ENCODE peak calls at places on chromosomes 6 and 20, in ten cellular contexts. One of them, this sample, is unnamed.

GRCh38 chr20:45340951-45341350 is 7.3 kb downstream of the SDC4 start:
- DNase-seq in amygdala: no peak
- DNase-seq in HT1080: no peak
- DNase-seq in AG08396: no peak
- DNase-seq in dermis microvascular lymphatic vessel endothelial cell: no peak
- DNase-seq in upper lobe of left lung: no peak
- DNase-seq in T follicular helper cell: no peak
- DNase-seq in cardiac fibroblast: no peak
- DNase-seq in CD4-positive, alpha-beta memory T cell: no peak
- DNase-seq in lung microvascular endothelial cell: no peak
- DNase-seq in this sample: no peak

GRCh38 chr6:169996652-169997051 is 245.2 kb downstream of the ERMARD start:
- DNase-seq in amygdala: no peak
- DNase-seq in HT1080: no peak
- DNase-seq in AG08396: no peak
- DNase-seq in dermis microvascular lymphatic vessel endothelial cell: no peak
- DNase-seq in upper lobe of left lung: no peak
- DNase-seq in T follicular helper cell: no peak
- DNase-seq in cardiac fibroblast: no peak
- DNase-seq in CD4-positive, alpha-beta memory T cell: no peak
- DNase-seq in lung microvascular endothelial cell: no peak
- DNase-seq in this sample: no peak

GRCh38 chr6:138106665-138107077 is 548 bp downstream of the PERP start:
- DNase-seq in amygdala: no peak
- DNase-seq in HT1080: no peak
- DNase-seq in AG08396: no peak
- DNase-seq in dermis microvascular lymphatic vessel endothelial cell: no peak
- DNase-seq in upper lobe of left lung: no peak
- DNase-seq in T follicular helper cell: no peak
- DNase-seq in cardiac fibroblast: no peak
- DNase-seq in CD4-positive, alpha-beta memory T cell: no peak
- DNase-seq in lung microvascular endothelial cell: no peak
- DNase-seq in this sample: no peak

GRCh38 chr6:152651986-152652385 is 14.8 kb upstream of the SYNE1 start:
- DNase-seq in amygdala: no peak
- DNase-seq in HT1080: peak
- DNase-seq in AG08396: no peak
- DNase-seq in dermis microvascular lymphatic vessel endothelial cell: no peak
- DNase-seq in upper lobe of left lung: no peak
- DNase-seq in T follicular helper cell: no peak
- DNase-seq in cardiac fibroblast: no peak
- DNase-seq in CD4-positive, alpha-beta memory T cell: no peak
- DNase-seq in lung microvascular endothelial cell: no peak
- DNase-seq in this sample: no peak

GRCh38 chr6:118768904-118769325 is 117.5 kb upstream of the CEP85L start:
- DNase-seq in amygdala: no peak
- DNase-seq in HT1080: no peak
- DNase-seq in AG08396: no peak
- DNase-seq in dermis microvascular lymphatic vessel endothelial cell: no peak
- DNase-seq in upper lobe of left lung: no peak
- DNase-seq in T follicular helper cell: no peak
- DNase-seq in cardiac fibroblast: no peak
- DNase-seq in CD4-positive, alpha-beta memory T cell: peak
- DNase-seq in lung microvascular endothelial cell: no peak
- DNase-seq in this sample: no peak

GRCh38 chr6:137698636-137699035 is 168.4 kb upstream of the TNFAIP3 start:
- DNase-seq in amygdala: no peak
- DNase-seq in HT1080: peak
- DNase-seq in AG08396: no peak
- DNase-seq in dermis microvascular lymphatic vessel endothelial cell: peak
- DNase-seq in upper lobe of left lung: no peak
- DNase-seq in T follicular helper cell: no peak
- DNase-seq in cardiac fibroblast: no peak
- DNase-seq in CD4-positive, alpha-beta memory T cell: no peak
- DNase-seq in lung microvascular endothelial cell: peak
- DNase-seq in this sample: no peak

GRCh38 chr6:146902846-146903245 is 301.4 kb upstream of the STXBP5 start:
- DNase-seq in amygdala: no peak
- DNase-seq in HT1080: no peak
- DNase-seq in AG08396: no peak
- DNase-seq in dermis microvascular lymphatic vessel endothelial cell: no peak
- DNase-seq in upper lobe of left lung: no peak
- DNase-seq in T follicular helper cell: no peak
- DNase-seq in cardiac fibroblast: no peak
- DNase-seq in CD4-positive, alpha-beta memory T cell: no peak
- DNase-seq in lung microvascular endothelial cell: no peak
- DNase-seq in this sample: no peak

GRCh38 chr6:35485402-35485877 is 11.4 kb downstream of the TEAD3 start:
- DNase-seq in amygdala: no peak
- DNase-seq in HT1080: peak
- DNase-seq in AG08396: peak
- DNase-seq in dermis microvascular lymphatic vessel endothelial cell: no peak
- DNase-seq in upper lobe of left lung: peak
- DNase-seq in T follicular helper cell: no peak
- DNase-seq in cardiac fibroblast: peak
- DNase-seq in CD4-positive, alpha-beta memory T cell: no peak
- DNase-seq in lung microvascular endothelial cell: no peak
- DNase-seq in this sample: no peak

GRCh38 chr6:53347921-53348435 is 772 bp downstream of the ELOVL5 start:
- DNase-seq in amygdala: peak
- DNase-seq in HT1080: peak
- DNase-seq in AG08396: peak
- DNase-seq in dermis microvascular lymphatic vessel endothelial cell: peak
- DNase-seq in upper lobe of left lung: peak
- DNase-seq in T follicular helper cell: peak
- DNase-seq in cardiac fibroblast: peak
- DNase-seq in CD4-positive, alpha-beta memory T cell: peak
- DNase-seq in lung microvascular endothelial cell: peak
- DNase-seq in this sample: peak

GRCh38 chr6:148999921-149000589 is 253.2 kb downstream of the UST start:
- DNase-seq in amygdala: no peak
- DNase-seq in HT1080: peak
- DNase-seq in AG08396: peak
- DNase-seq in dermis microvascular lymphatic vessel endothelial cell: peak
- DNase-seq in upper lobe of left lung: no peak
- DNase-seq in T follicular helper cell: no peak
- DNase-seq in cardiac fibroblast: peak
- DNase-seq in CD4-positive, alpha-beta memory T cell: no peak
- DNase-seq in lung microvascular endothelial cell: peak
- DNase-seq in this sample: peak

GRCh38 chr20:57680934-57681914 is 28.6 kb downstream of the PMEPA1 start:
- DNase-seq in amygdala: no peak
- DNase-seq in HT1080: no peak
- DNase-seq in AG08396: no peak
- DNase-seq in dermis microvascular lymphatic vessel endothelial cell: no peak
- DNase-seq in upper lobe of left lung: peak
- DNase-seq in T follicular helper cell: peak
- DNase-seq in cardiac fibroblast: no peak
- DNase-seq in CD4-positive, alpha-beta memory T cell: peak
- DNase-seq in lung microvascular endothelial cell: no peak
- DNase-seq in this sample: no peak

GRCh38 chr6:98921038-98921437 is 26.7 kb downstream of the FBXL4 start:
- DNase-seq in amygdala: no peak
- DNase-seq in HT1080: peak
- DNase-seq in AG08396: no peak
- DNase-seq in dermis microvascular lymphatic vessel endothelial cell: peak
- DNase-seq in upper lobe of left lung: no peak
- DNase-seq in T follicular helper cell: no peak
- DNase-seq in cardiac fibroblast: no peak
- DNase-seq in CD4-positive, alpha-beta memory T cell: no peak
- DNase-seq in lung microvascular endothelial cell: peak
- DNase-seq in this sample: no peak

GRCh38 chr20:43507150-43508080 is at the start of gene L3MBTL1:
- DNase-seq in amygdala: no peak
- DNase-seq in HT1080: no peak
- DNase-seq in AG08396: peak
- DNase-seq in dermis microvascular lymphatic vessel endothelial cell: peak
- DNase-seq in upper lobe of left lung: peak
- DNase-seq in T follicular helper cell: no peak
- DNase-seq in cardiac fibroblast: peak
- DNase-seq in CD4-positive, alpha-beta memory T cell: no peak
- DNase-seq in lung microvascular endothelial cell: peak
- DNase-seq in this sample: peak

GRCh38 chr20:31740656-31741323 is 1.7 kb downstream of the TPX2 start:
- DNase-seq in amygdala: no peak
- DNase-seq in HT1080: no peak
- DNase-seq in AG08396: no peak
- DNase-seq in dermis microvascular lymphatic vessel endothelial cell: no peak
- DNase-seq in upper lobe of left lung: no peak
- DNase-seq in T follicular helper cell: no peak
- DNase-seq in cardiac fibroblast: no peak
- DNase-seq in CD4-positive, alpha-beta memory T cell: no peak
- DNase-seq in lung microvascular endothelial cell: no peak
- DNase-seq in this sample: no peak

GRCh38 chr6:89934685-89935366 is 40.6 kb downstream of the GJA10 start:
- DNase-seq in amygdala: no peak
- DNase-seq in HT1080: no peak
- DNase-seq in AG08396: no peak
- DNase-seq in dermis microvascular lymphatic vessel endothelial cell: no peak
- DNase-seq in upper lobe of left lung: no peak
- DNase-seq in T follicular helper cell: no peak
- DNase-seq in cardiac fibroblast: no peak
- DNase-seq in CD4-positive, alpha-beta memory T cell: no peak
- DNase-seq in lung microvascular endothelial cell: no peak
- DNase-seq in this sample: no peak

This sample was measured in pancreas.